ENCODE peak calls at places on chromosomes 13 and 19, in four cellular contexts. One of them, this sample, is unnamed.

GRCh38 chr13:21852043-21852442 is 181.2 kb downstream of the FGF9 start:
- DNase-seq in SK-N-SH: no peak
- DNase-seq in HCT116: no peak
- DNase-seq in sigmoid colon: no peak
- DNase-seq in this sample: no peak

GRCh38 chr13:98173431-98173921 is 3.6 kb downstream of the RNF113B start:
- DNase-seq in SK-N-SH: no peak
- DNase-seq in HCT116: peak; percentile 29
- DNase-seq in sigmoid colon: peak; percentile 70
- DNase-seq in this sample: no peak

GRCh38 chr19:41967056-41967783 is 8.1 kb upstream of the RABAC1 start:
- DNase-seq in SK-N-SH: no peak
- DNase-seq in HCT116: no peak
- DNase-seq in sigmoid colon: no peak
- DNase-seq in this sample: no peak

GRCh38 chr19:3154957-3155736 is 19.3 kb downstream of the GNA15 start:
- DNase-seq in SK-N-SH: peak; percentile 66
- DNase-seq in HCT116: peak; percentile 16
- DNase-seq in sigmoid colon: peak; percentile 77
- DNase-seq in this sample: peak; percentile 61

GRCh38 chr13:76773695-76774094 is 112.5 kb downstream of the KCTD12 start:
- DNase-seq in SK-N-SH: no peak
- DNase-seq in HCT116: no peak
- DNase-seq in sigmoid colon: no peak
- DNase-seq in this sample: no peak

GRCh38 chr13:52158629-52159158 is 703 bp downstream of the NEK3 start:
- DNase-seq in SK-N-SH: peak; percentile 58
- DNase-seq in HCT116: no peak
- DNase-seq in sigmoid colon: peak; percentile 67
- DNase-seq in this sample: no peak

GRCh38 chr13:113728571-113729054 is 30.4 kb upstream of the TMEM255B start:
- DNase-seq in SK-N-SH: no peak
- DNase-seq in HCT116: no peak
- DNase-seq in sigmoid colon: no peak
- DNase-seq in this sample: no peak

GRCh38 chr13:113664751-113665581 is 2.1 kb upstream of the GRK1 start:
- DNase-seq in SK-N-SH: no peak
- DNase-seq in HCT116: no peak
- DNase-seq in sigmoid colon: peak; percentile 37
- DNase-seq in this sample: peak; percentile 78

GRCh38 chr19:44947041-44947581 is 1.3 kb downstream of the APOC2 start:
- DNase-seq in SK-N-SH: no peak
- DNase-seq in HCT116: no peak
- DNase-seq in sigmoid colon: no peak
- DNase-seq in this sample: no peak

GRCh38 chr19:46133101-46133627 is 8.7 kb upstream of the IGFL3 start:
- DNase-seq in SK-N-SH: no peak
- DNase-seq in HCT116: peak; percentile 73
- DNase-seq in sigmoid colon: no peak
- DNase-seq in this sample: no peak

GRCh38 chr19:872266-872951 is 12.9 kb downstream of the CFD start:
- DNase-seq in SK-N-SH: no peak
- DNase-seq in HCT116: peak; percentile 61
- DNase-seq in sigmoid colon: no peak
- DNase-seq in this sample: peak; percentile 68

GRCh38 chr13:110615005-110615321 is 382 bp upstream of the NAXD start:
- DNase-seq in SK-N-SH: no peak
- DNase-seq in HCT116: no peak
- DNase-seq in sigmoid colon: no peak
- DNase-seq in this sample: no peak

GRCh38 chr19:50835785-50836542 is 2.6 kb upstream of the KLK15 start:
- DNase-seq in SK-N-SH: peak; percentile 96
- DNase-seq in HCT116: peak; percentile 57
- DNase-seq in sigmoid colon: peak; percentile 78
- DNase-seq in this sample: peak; percentile 78

GRCh38 chr19:3110126-3110825 is 16.1 kb downstream of the GNA11 start:
- DNase-seq in SK-N-SH: no peak
- DNase-seq in HCT116: no peak
- DNase-seq in sigmoid colon: no peak
- DNase-seq in this sample: no peak

DNA sequence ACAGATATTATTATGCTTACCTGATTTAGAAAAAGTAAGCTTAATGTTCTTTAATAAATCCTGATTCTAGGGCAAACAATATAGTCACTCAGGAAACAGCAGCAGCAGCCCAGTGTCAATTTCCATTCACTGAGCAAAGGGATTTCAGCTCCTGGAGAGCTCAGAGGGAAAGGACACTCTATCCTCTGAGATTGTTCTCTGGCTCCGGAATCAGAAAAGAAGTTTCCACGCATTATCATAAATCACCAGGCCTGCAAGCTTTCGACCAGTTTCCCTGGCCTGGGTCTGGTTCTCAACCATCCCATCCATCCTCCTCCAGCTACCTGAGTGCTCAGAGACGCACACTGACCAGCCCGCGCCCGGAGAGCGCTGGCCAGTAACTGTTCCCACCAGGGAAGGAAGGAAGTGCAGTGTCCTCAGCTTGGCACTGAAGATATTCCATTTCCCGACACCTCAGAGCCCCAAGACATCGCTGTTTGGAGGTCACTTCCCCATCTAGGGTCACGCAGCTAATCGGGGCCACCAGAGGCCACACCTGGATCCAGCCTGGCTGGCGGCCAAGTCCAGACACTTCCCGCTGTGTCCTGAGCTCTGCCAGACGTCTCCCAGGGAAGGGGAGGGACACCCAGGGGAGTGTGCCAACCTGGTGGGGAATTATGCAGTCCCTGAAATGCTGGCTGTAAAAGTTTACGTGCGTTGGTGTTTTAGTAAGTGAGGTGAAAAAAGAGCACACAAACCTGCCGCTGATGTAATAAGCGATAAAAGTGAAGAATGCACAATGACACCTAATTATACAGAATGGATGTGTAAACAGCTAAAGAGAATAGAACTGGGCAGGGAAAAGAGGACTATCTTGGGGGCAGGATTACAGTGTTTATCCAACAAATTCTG is 29.1 kb downstream of the EPS15L1 start:
- DNase-seq in SK-N-SH: no peak
- DNase-seq in HCT116: no peak
- DNase-seq in sigmoid colon: peak; percentile 70
- DNase-seq in this sample: peak; percentile 60
- TF ChIP-seq POLR2AphosphoS5 in SK-N-SH: no peak
- TF ChIP-seq POLR2AphosphoS5 in HCT116: no peak
- TF ChIP-seq POLR2AphosphoS5 in sigmoid colon: no peak
- TF ChIP-seq POLR2AphosphoS5 in this sample: no peak

GRCh38 chr19:35305181-35305580 is 13.2 kb downstream of the MAG start:
- DNase-seq in SK-N-SH: no peak
- DNase-seq in HCT116: no peak
- DNase-seq in sigmoid colon: no peak
- DNase-seq in this sample: no peak

GRCh38 chr19:35301961-35302360 is 10.0 kb downstream of the MAG start:
- DNase-seq in SK-N-SH: no peak
- DNase-seq in HCT116: no peak
- DNase-seq in sigmoid colon: no peak
- DNase-seq in this sample: no peak

GRCh38 chr19:35302446-35302845 is 10.5 kb downstream of the MAG start:
- DNase-seq in SK-N-SH: no peak
- DNase-seq in HCT116: no peak
- DNase-seq in sigmoid colon: no peak
- DNase-seq in this sample: no peak

GRCh38 chr19:35303357-35303915 is 11.5 kb downstream of the MAG start:
- DNase-seq in SK-N-SH: no peak
- DNase-seq in HCT116: no peak
- DNase-seq in sigmoid colon: no peak
- DNase-seq in this sample: no peak

GRCh38 chr19:35304036-35304435 is 12.1 kb downstream of the MAG start:
- DNase-seq in SK-N-SH: no peak
- DNase-seq in HCT116: no peak
- DNase-seq in sigmoid colon: no peak
- DNase-seq in this sample: no peak
- H3K4me3 ChIP-seq in SK-N-SH: no peak overlapping the region
- H3K4me3 ChIP-seq in HCT116: no peak overlapping the region
- H3K4me3 ChIP-seq in sigmoid colon: no peak overlapping the region
- H3K4me3 ChIP-seq in this sample: no peak overlapping the region

DNA sequence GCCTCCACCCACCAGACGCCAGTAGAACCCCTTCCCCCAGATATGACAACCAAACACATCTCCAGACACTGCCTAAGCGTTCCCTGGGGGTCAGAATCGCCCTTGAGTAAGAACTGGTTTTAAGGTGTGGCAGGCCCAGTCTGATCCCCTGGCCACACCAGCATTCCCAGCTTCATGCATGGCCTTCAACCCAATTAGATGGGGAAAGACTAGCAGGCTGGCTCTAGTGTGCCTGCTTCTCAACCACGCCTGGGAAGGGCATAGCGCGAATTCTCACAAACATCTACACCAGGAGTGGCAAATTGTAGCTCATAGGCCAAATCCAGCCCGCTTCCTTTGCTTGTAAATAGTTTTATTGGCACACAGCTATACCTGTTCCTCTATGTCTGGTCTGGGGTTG is 13.6 kb downstream of the HAUS8 start:
- DNase-seq in SK-N-SH: no peak
- DNase-seq in HCT116: no peak
- DNase-seq in sigmoid colon: no peak
- DNase-seq in this sample: no peak
- TF ChIP-seq POLR2AphosphoS5 in SK-N-SH: no peak
- TF ChIP-seq POLR2AphosphoS5 in HCT116: no peak
- TF ChIP-seq POLR2AphosphoS5 in sigmoid colon: no peak
- TF ChIP-seq POLR2AphosphoS5 in this sample: no peak

DNA sequence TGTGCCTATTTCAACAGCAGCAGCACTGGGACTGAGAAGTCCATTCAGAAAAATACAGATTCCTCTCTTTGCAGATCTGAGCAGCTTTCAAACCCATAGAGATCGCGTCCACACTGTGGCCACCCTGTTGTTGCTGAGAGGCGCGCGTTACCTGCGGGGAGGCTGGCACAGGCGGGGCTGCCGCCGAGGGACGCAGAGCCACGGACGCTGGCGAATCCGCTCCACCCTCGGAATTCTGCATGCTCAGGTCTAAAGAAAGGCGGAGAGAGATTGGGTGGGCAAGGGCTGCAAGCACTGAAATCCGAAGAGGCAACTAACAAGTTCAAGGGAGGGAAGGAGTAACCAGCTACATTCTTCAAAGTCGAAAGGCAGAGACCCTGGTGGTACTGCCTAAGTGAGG is 63.0 kb downstream of the RFX2 start:
- DNase-seq in SK-N-SH: no peak
- DNase-seq in HCT116: no peak
- DNase-seq in sigmoid colon: no peak
- DNase-seq in this sample: no peak
- H3K4me3 ChIP-seq in SK-N-SH: no peak overlapping the region
- H3K4me3 ChIP-seq in HCT116: no peak overlapping the region
- H3K4me3 ChIP-seq in sigmoid colon: no peak overlapping the region
- H3K4me3 ChIP-seq in this sample: no peak overlapping the region

GRCh38 chr19:10269333-10270179 is 1.4 kb upstream of the ICAM1 start:
- DNase-seq in SK-N-SH: peak; percentile 91
- DNase-seq in HCT116: peak; percentile 47
- DNase-seq in sigmoid colon: peak; percentile 89
- DNase-seq in this sample: peak; percentile 88
- TF ChIP-seq POLR2AphosphoS5 in SK-N-SH: no peak
- TF ChIP-seq POLR2AphosphoS5 in HCT116: peak; percentile 12
- TF ChIP-seq POLR2AphosphoS5 in sigmoid colon: no peak
- TF ChIP-seq POLR2AphosphoS5 in this sample: no peak